ENCODE peak calls at places on chromosomes 5 and 9, in nine cellular contexts. N is RWPE1; T is activated CD8-positive, alpha-beta T cell treated with anti-CD3 and anti-CD28 coated beads for 36 hours; W is osteocyte; B is cardiac fibroblast; X is lung; P is Calu3; V is astrocyte of the spinal cord; O is left lung. Q is an unnamed sample.
A peak's percentile ranks its signal among the peaks of the same experiment; 100 is the strongest.

GRCh38 chr5:61673007-61673735 is 341.1 kb downstream of the ZSWIM6 start:
- DNase-seq in N (peak; percentile 84), T (no peak), W (no peak), B (peak; percentile 7), X (no peak), P (peak; percentile 61), V (peak; percentile 56), O (no peak), Q (no peak)

GRCh38 chr5:34703767-34704324 is 47.7 kb downstream of the RAI14 start:
- DNase-seq in N (no peak), T (no peak), W (no peak), B (no peak), X (no peak), P (no peak), V (no peak), O (no peak), Q (no peak)

GRCh38 chr5:57551974-57552537 is 69.4 kb upstream of the ACTBL2 start:
- DNase-seq in N (no peak), T (no peak), W (no peak), B (peak; percentile 32), X (no peak), P (no peak), V (no peak), O (no peak), Q (no peak)

GRCh38 chr9:107243757-107244156 is 39.3 kb upstream of the RAD23B start:
- DNase-seq in N (peak; percentile 91), T (peak; percentile 80), W (no peak), B (no peak), X (no peak), P (peak; percentile 69), V (peak; percentile 68), O (no peak), Q (no peak)

GRCh38 chr5:36359267-36359666 is 57.6 kb upstream of the RANBP3L start:
- DNase-seq in N (no peak), T (no peak), W (no peak), B (no peak), X (no peak), P (no peak), V (peak; percentile 63), O (no peak), Q (no peak)

GRCh38 chr5:179858241-179858585 is 404 bp downstream of the MRNIP start:
- DNase-seq in N (peak; percentile 67), T (peak; percentile 71), W (no peak), B (peak; percentile 10), X (no peak), P (peak; percentile 59), V (no peak), O (peak; percentile 85), Q (peak; percentile 37)

GRCh38 chr5:77945874-77946273 is 169.7 kb upstream of the TBCA start:
- DNase-seq in N (no peak), T (no peak), W (no peak), B (no peak), X (no peak), P (no peak), V (no peak), O (no peak), Q (no peak)

GRCh38 chr9:84140535-84141101 is 160.0 kb downstream of the RMI1 start:
- DNase-seq in N (no peak), T (peak; percentile 24), W (no peak), B (peak; percentile 16), X (no peak), P (peak; percentile 17), V (peak; percentile 24), O (peak; percentile 80), Q (no peak)

GRCh38 chr5:66513130-66513529 is 83.1 kb upstream of the MAST4 start:
- DNase-seq in N (no peak), T (no peak), W (no peak), B (no peak), X (no peak), P (no peak), V (no peak), O (no peak), Q (no peak)

GRCh38 chr9:95753762-95754465 is 121.6 kb upstream of the ERCC6L2 start:
- DNase-seq in N (no peak), T (no peak), W (no peak), B (peak; percentile 61), X (no peak), P (no peak), V (no peak), O (no peak), Q (no peak)

GRCh38 chr9:131678499-131679111 is 61.3 kb downstream of the RAPGEF1 start:
- DNase-seq in N (peak; percentile 100), T (peak; percentile 94), W (no peak), B (peak; percentile 91), X (peak; percentile 74), P (peak; percentile 62), V (peak; percentile 97), O (peak; percentile 82), Q (peak; percentile 75)

GRCh38 chr9:134984372-134985240 is 66.9 kb upstream of the FCN1 start:
- DNase-seq in N (no peak), T (no peak), W (no peak), B (no peak), X (no peak), P (no peak), V (no peak), O (no peak), Q (no peak)

GRCh38 chr5:68214472-68215207 is 916 bp upstream of the PIK3R1 start:
- DNase-seq in N (peak; percentile 13), T (peak; percentile 71), W (no peak), B (peak; percentile 24), X (no peak), P (no peak), V (peak; percentile 28), O (peak; percentile 95), Q (no peak)

GRCh38 chr5:79002374-79002773 is 17.3 kb upstream of the ARSB start:
- DNase-seq in N (no peak), T (no peak), W (no peak), B (no peak), X (no peak), P (no peak), V (no peak), O (no peak), Q (no peak)

GRCh38 chr5:74621492-74621891 is 19.0 kb downstream of the ENC1 start:
- DNase-seq in N (no peak), T (no peak), W (no peak), B (no peak), X (no peak), P (no peak), V (no peak), O (no peak), Q (no peak)

GRCh38 chr9:70677336-70677735 is 262.9 kb upstream of the KLF9 start:
- DNase-seq in N (no peak), T (no peak), W (no peak), B (peak; percentile 40), X (no peak), P (no peak), V (no peak), O (no peak), Q (no peak)

GRCh38 chr5:17217421-17218352 is at the start of gene BASP1:
- DNase-seq in N (peak; percentile 78), T (peak; percentile 25), W (peak; percentile 96), B (peak; percentile 91), X (peak; percentile 66), P (no peak), V (peak; percentile 87), O (peak; percentile 97), Q (no peak)
- TF ChIP-seq CTCF in N (no peak), T (no peak), W (no peak), B (no peak), X (no peak), P (no peak), V (no peak), O (no peak), Q (no peak)

DNA sequence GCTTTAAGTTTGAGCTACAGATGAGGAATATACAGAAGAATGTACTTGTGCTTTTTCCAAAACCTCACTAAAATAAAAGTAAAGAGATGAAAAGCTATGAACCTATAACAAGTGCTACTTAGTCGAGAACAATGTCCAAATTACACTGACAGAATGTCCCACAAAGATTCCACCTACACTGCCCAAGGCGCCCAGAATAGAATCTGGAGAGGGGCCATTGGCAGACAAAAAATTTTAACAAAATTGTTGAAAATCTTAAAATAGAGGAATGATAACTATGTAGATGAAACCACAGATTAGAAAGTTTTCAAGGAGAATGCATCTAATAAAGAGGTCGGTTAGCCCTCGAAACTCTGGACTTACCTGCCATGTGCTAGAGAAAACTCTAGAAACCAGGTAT is 235.3 kb downstream of the CETN3 start:
- DNase-seq in N (no peak), T (no peak), W (no peak), B (no peak), X (no peak), P (no peak), V (peak; percentile 12), O (no peak), Q (no peak)
- TF ChIP-seq CTCF in N (no peak), T (no peak), W (no peak), B (no peak), X (no peak), P (no peak), V (no peak), O (no peak), Q (no peak)

GRCh38 chr5:125668904-125669303 is 754.3 kb upstream of the GRAMD2B start:
- DNase-seq in N (peak; percentile 69), T (no peak), W (no peak), B (no peak), X (no peak), P (peak; percentile 4), V (no peak), O (no peak), Q (no peak)

DNA sequence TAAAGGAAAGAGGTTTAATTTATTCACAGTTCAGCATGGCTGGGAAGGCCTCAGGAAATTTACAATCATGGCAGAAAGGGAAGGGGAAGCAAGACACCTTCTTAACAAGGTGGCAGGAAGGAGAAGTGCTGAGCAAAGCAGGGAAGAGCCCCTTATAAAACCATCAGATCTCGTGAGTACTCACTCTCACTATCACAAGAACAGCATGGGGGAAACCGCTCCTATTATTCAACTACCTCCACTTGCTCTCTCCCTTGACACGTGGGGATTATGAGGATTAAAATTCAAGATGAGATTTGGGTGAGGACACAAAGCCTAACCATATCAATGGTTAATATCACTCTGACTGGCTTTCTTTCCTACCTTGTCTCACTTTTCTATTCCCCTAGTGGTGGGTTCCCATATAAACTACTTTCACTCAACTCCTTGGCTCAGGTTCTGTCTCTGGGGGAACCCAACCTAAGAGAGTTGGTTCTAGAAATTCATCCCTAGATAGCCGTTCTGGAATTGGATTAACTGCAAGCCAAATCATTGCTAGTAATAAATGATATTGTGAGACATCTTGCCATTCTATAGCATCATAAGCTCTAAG is 749.8 kb upstream of the GRAMD2B start:
- DNase-seq in N (no peak), T (no peak), W (no peak), B (no peak), X (no peak), P (no peak), V (no peak), O (no peak), Q (no peak)
- TF ChIP-seq CTCF in N (no peak), T (no peak), W (no peak), B (no peak), X (no peak), P (no peak), V (no peak), O (no peak), Q (no peak)

DNA sequence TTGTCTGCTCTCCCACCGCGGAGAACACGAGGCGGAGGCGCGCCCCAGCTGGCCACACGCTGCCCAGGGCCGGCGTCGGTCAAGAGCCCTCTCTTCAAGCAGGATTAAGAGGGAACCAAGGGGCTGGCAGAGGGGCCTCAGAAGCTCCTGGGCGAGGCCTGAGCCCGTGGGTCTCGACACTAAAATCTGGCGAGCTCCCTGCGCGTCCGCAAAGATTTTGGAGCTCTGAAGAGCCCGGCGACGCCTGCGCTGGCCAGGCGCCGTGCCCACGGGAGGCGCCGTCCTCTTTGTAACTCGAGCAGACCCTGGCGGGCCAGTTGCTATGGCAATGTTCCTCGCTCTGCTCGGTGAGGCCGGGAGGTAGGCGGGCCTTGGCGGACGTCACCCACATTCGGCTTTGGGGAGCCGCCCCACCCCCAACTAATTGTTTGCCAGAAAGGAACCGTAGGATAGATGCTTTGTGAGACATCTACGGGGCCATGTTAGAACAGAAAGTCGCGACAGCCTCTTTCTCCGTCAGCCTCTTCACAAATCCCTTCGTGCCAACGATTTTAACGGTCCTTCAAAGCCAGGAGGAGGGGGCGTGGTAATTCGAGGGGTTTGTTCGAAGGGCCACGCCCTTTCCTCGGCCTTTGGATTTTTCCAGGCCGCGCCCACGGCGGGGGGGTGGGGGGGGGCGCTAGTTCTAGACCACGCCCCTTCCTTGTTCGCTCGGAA is 735 bp upstream of the CNOT8 start:
- DNase-seq in N (peak; percentile 96), T (peak; percentile 90), W (peak; percentile 98), B (peak; percentile 98), X (peak; percentile 91), P (peak; percentile 97), V (peak; percentile 99), O (peak; percentile 96), Q (peak; percentile 78)
- TF ChIP-seq CTCF in N (no peak), T (no peak), W (peak; percentile 28), B (peak; percentile 9), X (no peak), P (no peak), V (peak; percentile 1), O (no peak), Q (no peak)

Q was measured in natural killer cell.